ENCODE peak calls at places on chromosomes 6 and 20, in four cellular contexts. K is neural crest cell, P is uterus, X is HFFc6. N is an unnamed sample.

GRCh38 chr20:51310216-51310615 is 232.3 kb downstream of the NFATC2 start:
- DNase-seq in K (no peak), P (no peak), X (no peak), N (no peak)

GRCh38 chr6:37168163-37168758 is 1.7 kb upstream of the PIM1 start:
- DNase-seq in K (no peak), P (no peak), X (no peak), N (no peak)

GRCh38 chr6:11584264-11584663 is 46.7 kb downstream of the TMEM170B start:
- DNase-seq in K (no peak), P (no peak), X (no peak), N (no peak)

GRCh38 chr6:31400467-31401289 is 2.7 kb upstream of the MICA start:
- DNase-seq in K (peak; percentile 14), P (peak; percentile 80), X (peak; percentile 28), N (peak; percentile 37)

GRCh38 chr6:165850434-165851019 is 187.5 kb upstream of the PDE10A start:
- DNase-seq in K (peak; percentile 75), P (peak; percentile 71), X (peak; percentile 25), N (peak; percentile 56)

GRCh38 chr6:166169549-166170421 is 2.1 kb upstream of the TBXT start:
- DNase-seq in K (no peak), P (no peak), X (no peak), N (no peak)

GRCh38 chr20:33769032-33769431 is 37.2 kb downstream of the ZNF341 start:
- DNase-seq in K (no peak), P (no peak), X (no peak), N (no peak)

GRCh38 chr6:134410531-134410930 is 92.6 kb upstream of the SGK1 start:
- DNase-seq in K (no peak), P (no peak), X (no peak), N (no peak)

GRCh38 chr6:7145269-7146078 is 37.7 kb downstream of the RREB1 start:
- DNase-seq in K (no peak), P (no peak), X (no peak), N (no peak)

DNA sequence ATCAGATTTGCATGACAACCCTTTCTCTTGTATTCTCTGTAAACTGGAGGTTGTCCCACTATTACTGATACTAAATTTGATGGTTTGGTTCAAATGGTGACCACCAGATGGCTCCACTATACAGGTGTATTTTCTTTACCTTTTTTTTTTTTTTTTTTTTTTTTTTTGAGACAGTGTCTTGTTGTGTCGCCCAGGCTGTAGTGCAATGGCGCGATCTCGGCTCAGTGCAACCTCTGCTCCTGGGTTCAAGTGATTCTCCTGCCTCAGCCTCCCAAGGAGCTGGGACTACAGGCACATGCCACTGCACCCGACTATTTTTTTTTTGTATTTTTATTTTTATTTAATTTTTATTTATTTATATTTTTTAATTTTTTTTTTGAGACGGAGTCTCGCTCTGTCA is 6.6 kb upstream of the WTAP start:
- DNase-seq in K (no peak), P (no peak), X (no peak), N (peak; percentile 22)
- TF ChIP-seq CTCF in K (peak; percentile 72), P (no peak), X (peak; percentile 76), N (peak; percentile 49)

DNA sequence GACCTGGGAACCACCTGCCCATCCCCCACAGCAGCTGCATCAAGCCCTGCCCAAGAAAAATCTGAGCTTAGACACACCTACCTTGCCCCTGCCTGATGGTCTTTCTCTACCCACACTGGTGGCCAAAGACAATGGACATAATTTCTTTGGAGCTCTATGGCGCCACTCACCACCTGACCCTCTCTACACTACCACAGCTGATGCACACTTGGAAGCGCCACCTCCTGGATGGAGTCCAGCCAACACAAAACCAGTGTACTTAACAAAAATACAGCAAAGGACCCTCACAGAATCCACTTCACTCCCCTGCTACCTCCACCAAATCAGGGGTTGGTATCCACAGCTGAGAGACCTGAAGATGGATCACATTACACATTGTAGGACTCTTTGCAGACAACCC is 39.7 kb upstream of the CLVS2 start:
- DNase-seq in K (no peak), P (no peak), X (no peak), N (no peak)
- TF ChIP-seq CTCF in K (no peak), P (no peak), X (no peak), N (no peak)

GRCh38 chr20:38725959-38726848 is 1.9 kb downstream of the SLC32A1 start:
- DNase-seq in K (peak; percentile 77), P (peak; percentile 39), X (no peak), N (no peak)
- TF ChIP-seq CTCF in K (peak; percentile 58), P (no peak), X (peak; percentile 73), N (peak; percentile 40)

GRCh38 chr6:129475477-129476247 is 234.3 kb downstream of the ARHGAP18 start:
- DNase-seq in K (no peak), P (no peak), X (no peak), N (no peak)
- TF ChIP-seq CTCF in K (no peak), P (no peak), X (no peak), N (no peak)

GRCh38 chr20:62499758-62500236 is 24.0 kb upstream of the GATA5 start:
- DNase-seq in K (no peak), P (no peak), X (no peak), N (no peak)

GRCh38 chr20:62495798-62496325 is 20.1 kb upstream of the GATA5 start:
- DNase-seq in K (no peak), P (no peak), X (no peak), N (no peak)

GRCh38 chr20:62496525-62497218 is 20.9 kb upstream of the GATA5 start:
- DNase-seq in K (peak; percentile 49), P (no peak), X (no peak), N (no peak)

GRCh38 chr20:62500237-62500864 is 24.6 kb upstream of the GATA5 start:
- DNase-seq in K (peak; percentile 91), P (peak; percentile 72), X (peak; percentile 10), N (peak; percentile 18)

GRCh38 chr20:62498874-62499273 is 23.1 kb upstream of the GATA5 start:
- DNase-seq in K (no peak), P (no peak), X (no peak), N (no peak)
- TF ChIP-seq CTCF in K (no peak), P (no peak), X (no peak), N (no peak)

GRCh38 chr6:101397199-101397598 is 3.7 kb downstream of the GRIK2 start:
- DNase-seq in K (no peak), P (no peak), X (no peak), N (peak; percentile 35)
- TF ChIP-seq CTCF in K (peak; percentile 56), P (no peak), X (peak; percentile 35), N (no peak)

N was measured in astrocyte of the spinal cord.